ENCODE peak calls at places on chromosomes 11 and 22, in ten cellular contexts. D is left ventricle myocardium inferior, E is fibroblast of pulmonary artery, Z is tibial artery, K is RWPE2, G is epithelial cell of esophagus, P is GM23338, M is psoas muscle, I is heart left ventricle, R is A673. F is an unnamed sample.

GRCh38 chr11:126317681-126318641 is 14.1 kb downstream of the DCPS start:
- DNase-seq in M (peak; percentile 78), D (peak; percentile 81), E (peak; percentile 71), R (no peak), I (peak; percentile 88), P (no peak), Z (peak; percentile 85), K (peak; percentile 15), G (peak; percentile 30), F (no peak)

GRCh38 chr11:17145972-17146371 is 61.8 kb downstream of the PIK3C2A start:
- DNase-seq in G (no peak), M (no peak), Z (no peak), R (no peak), E (peak; percentile 17), K (no peak), D (no peak), P (no peak), I (no peak), F (no peak)

GRCh38 chr11:65308281-65308891 is 6.3 kb upstream of the CDC42EP2 start:
- DNase-seq in K (no peak), P (no peak), I (peak; percentile 62), R (peak; percentile 43), M (no peak), E (peak; percentile 68), G (no peak), D (peak; percentile 48), Z (no peak), F (no peak)

GRCh38 chr11:44957051-44957515 is 6.4 kb upstream of the TP53I11 start:
- DNase-seq in D (peak; percentile 40), G (no peak), I (peak; percentile 37), M (no peak), K (no peak), R (peak; percentile 63), E (no peak), Z (no peak), P (peak; percentile 70), F (no peak)

GRCh38 chr11:15551897-15552851 is 437.5 kb downstream of the INSC start:
- DNase-seq in P (peak; percentile 75), K (no peak), I (no peak), D (no peak), M (no peak), E (no peak), R (no peak), Z (no peak), G (no peak), F (no peak)

GRCh38 chr11:59582006-59582405 is 33.6 kb downstream of the OSBP start:
- DNase-seq in Z (no peak), I (no peak), D (no peak), K (no peak), P (no peak), R (no peak), E (no peak), M (no peak), G (no peak), F (no peak)

GRCh38 chr11:77069969-77070582 is 3.3 kb downstream of the CAPN5 start:
- DNase-seq in P (no peak), Z (peak; percentile 40), G (no peak), D (no peak), M (no peak), R (no peak), K (peak; percentile 29), E (no peak), I (no peak), F (no peak)

GRCh38 chr11:2164861-2165555 is 4.0 kb upstream of the INS start:
- DNase-seq in R (no peak), K (no peak), M (no peak), E (no peak), I (no peak), P (no peak), Z (no peak), G (no peak), D (no peak), F (no peak)

GRCh38 chr11:330307-330693 is 9.6 kb upstream of the IFITM3 start:
- DNase-seq in P (no peak), Z (peak; percentile 56), I (no peak), D (no peak), M (no peak), R (no peak), E (no peak), K (no peak), G (no peak), F (no peak)

GRCh38 chr11:306645-307371 is 808 bp upstream of the IFITM2 start:
- DNase-seq in Z (no peak), K (no peak), I (peak; percentile 29), M (no peak), P (no peak), E (no peak), R (no peak), G (no peak), D (no peak), F (no peak)

GRCh38 chr11:2520736-2521035 is 75.9 kb downstream of the KCNQ1 start:
- DNase-seq in I (no peak), Z (no peak), K (no peak), M (no peak), D (no peak), E (no peak), G (no peak), P (no peak), R (no peak), F (peak; percentile 3)

GRCh38 chr22:49247194-49247924 is 580.3 kb downstream of the BRD1 start:
- DNase-seq in M (no peak), I (no peak), P (no peak), E (no peak), R (no peak), D (no peak), K (no peak), Z (peak; percentile 32), G (no peak), F (no peak)

GRCh38 chr11:107682182-107682971 is 29.5 kb downstream of the SLN start:
- DNase-seq in D (no peak), E (no peak), G (peak; percentile 77), R (no peak), I (no peak), P (no peak), M (no peak), K (no peak), Z (no peak), F (no peak)

GRCh38 chr11:64918056-64918455 is 1.0 kb upstream of the ATG2A start:
- DNase-seq in M (no peak), G (peak; percentile 46), Z (no peak), K (no peak), D (no peak), I (no peak), E (peak; percentile 63), R (peak; percentile 57), P (peak; percentile 43), F (no peak)

GRCh38 chr11:119594639-119595249 is 134.3 kb downstream of the NECTIN1 start:
- DNase-seq in G (peak; percentile 33), K (no peak), P (no peak), R (no peak), E (peak; percentile 52), I (no peak), Z (no peak), M (peak; percentile 28), D (no peak), F (no peak)
- H3K4me3 ChIP-seq in G (no peak overlapping the region), K (no peak overlapping the region), P (no peak overlapping the region), R (no peak overlapping the region), E (no peak overlapping the region), I (no peak overlapping the region), Z (no peak overlapping the region), M (no peak overlapping the region), D (no peak overlapping the region), F (no peak overlapping the region)

DNA sequence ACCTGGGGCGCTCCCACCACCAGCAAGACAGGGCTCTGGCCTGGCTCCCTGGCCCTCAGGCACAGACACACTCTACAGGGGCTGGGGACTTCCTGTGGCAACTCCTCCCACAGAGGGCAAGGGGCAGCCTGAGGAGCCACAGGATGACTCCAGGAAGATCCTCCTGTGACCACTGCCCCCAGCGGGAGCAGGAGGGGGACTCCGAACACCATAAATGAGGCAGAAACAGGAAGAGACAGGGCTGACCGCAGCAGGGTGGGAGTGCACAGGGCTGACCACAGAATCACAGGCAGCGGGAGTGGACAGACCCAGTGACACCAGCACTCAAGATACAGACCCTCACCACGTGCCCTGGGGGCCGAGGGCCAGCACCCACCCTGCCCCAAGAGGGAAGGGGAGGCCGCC is 10.8 kb downstream of the ARAP1 start:
- DNase-seq in Z (no peak), D (peak; percentile 42), K (no peak), G (peak; percentile 40), M (peak; percentile 42), I (no peak), R (no peak), P (peak; percentile 45), E (no peak), F (no peak)
- TF ChIP-seq CTCF in Z (no peak), D (no peak), K (peak; percentile 5), G (no peak), M (no peak), I (no peak), R (no peak), P (no peak), E (no peak), F (no peak)

GRCh38 chr11:72709478-72710238 is 35.4 kb upstream of the PDE2A start:
- DNase-seq in M (no peak), E (no peak), R (no peak), I (no peak), D (no peak), G (no peak), P (no peak), Z (no peak), K (no peak), F (no peak)

GRCh38 chr11:72710278-72710677 is 36.1 kb upstream of the PDE2A start:
- DNase-seq in P (no peak), R (no peak), G (no peak), D (no peak), M (no peak), E (no peak), I (no peak), K (no peak), Z (no peak), F (no peak)

GRCh38 chr11:72712876-72713275 is 38.7 kb upstream of the PDE2A start:
- DNase-seq in P (no peak), G (no peak), R (no peak), Z (no peak), D (no peak), E (no peak), K (no peak), I (no peak), M (no peak), F (no peak)

GRCh38 chr11:72711141-72711540 is 36.9 kb upstream of the PDE2A start:
- DNase-seq in E (no peak), Z (no peak), G (no peak), K (no peak), M (no peak), I (no peak), D (no peak), P (no peak), R (no peak), F (no peak)

GRCh38 chr11:72712168-72712721 is 38.0 kb upstream of the PDE2A start:
- DNase-seq in G (no peak), P (no peak), R (no peak), M (peak; percentile 68), D (peak; percentile 68), E (no peak), Z (peak; percentile 84), K (peak; percentile 58), I (peak; percentile 74), F (peak; percentile 58)
- H3K4me3 ChIP-seq in G (no peak overlapping the region), P (no peak overlapping the region), R (no peak overlapping the region), M (no peak overlapping the region), D (no peak overlapping the region), E (no peak overlapping the region), Z (no peak overlapping the region), K (no peak overlapping the region), I (no peak overlapping the region), F (no peak overlapping the region)

DNA sequence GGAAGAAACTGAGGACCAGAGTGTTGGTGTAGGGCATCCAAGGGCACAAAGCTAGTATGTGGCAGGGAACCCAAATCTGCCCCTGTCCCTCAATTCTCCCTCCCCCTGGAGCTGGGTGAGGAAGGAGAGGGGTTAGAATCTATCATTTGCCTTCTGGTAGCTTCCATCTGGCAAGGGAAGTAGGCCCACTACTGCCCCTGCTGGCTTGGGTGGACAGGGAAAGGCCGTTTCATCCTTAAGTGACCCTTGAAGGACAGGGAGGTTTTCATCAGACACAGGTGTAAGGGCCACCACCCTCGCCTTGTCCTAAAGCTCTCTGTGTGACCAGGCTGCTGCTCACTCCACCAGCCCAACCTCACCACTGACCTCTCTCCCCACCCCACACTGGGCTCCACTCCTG is 22.1 kb downstream of the NECTIN1 start:
- DNase-seq in Z (no peak), I (no peak), K (no peak), M (no peak), E (no peak), R (no peak), D (no peak), G (no peak), P (peak; percentile 57), F (no peak)
- TF ChIP-seq CTCF in Z (no peak), I (no peak), K (no peak), M (no peak), E (peak; percentile 28), R (peak; percentile 22), D (no peak), G (peak; percentile 35), P (peak; percentile 39), F (no peak)